ENCODE peak calls at places on chromosome 14, in eight cellular contexts. A, I, M, O, W, K, E and S are unnamed samples.

GRCh38 chr14:23670489-23670888 is 34.3 kb downstream of the DHRS2 start:
- DNase-seq in A (no peak), I (no peak), M (no peak), O (no peak), W (no peak), K (no peak), E (no peak), S (no peak)

GRCh38 chr14:95253039-95253620 is 66.6 kb downstream of the CLMN start:
- DNase-seq in A (no peak), I (no peak), M (no peak), O (no peak), W (no peak), K (no peak), E (no peak), S (peak)

GRCh38 chr14:29310757-29311156 is 544.2 kb downstream of the FOXG1 start:
- DNase-seq in A (no peak), I (no peak), M (no peak), O (no peak), W (no peak), K (peak), E (peak), S (no peak)

GRCh38 chr14:78498062-78498595 is 328.0 kb downstream of the NRXN3 start:
- DNase-seq in A (no peak), I (no peak), M (no peak), O (no peak), W (no peak), K (no peak), E (no peak), S (no peak)

GRCh38 chr14:45838597-45838996 is 585.6 kb upstream of the MIS18BP1 start:
- DNase-seq in A (no peak), I (no peak), M (peak), O (no peak), W (no peak), K (no peak), E (peak), S (no peak)

GRCh38 chr14:37593496-37594237 is 1.4 kb downstream of the FOXA1 start:
- DNase-seq in A (no peak), I (no peak), M (no peak), O (no peak), W (no peak), K (no peak), E (no peak), S (no peak)

GRCh38 chr14:54814076-54814475 is 88.5 kb downstream of the GCH1 start:
- DNase-seq in A (no peak), I (no peak), M (no peak), O (no peak), W (no peak), K (no peak), E (peak), S (no peak)

GRCh38 chr14:50859296-50859624 is 12.6 kb upstream of the ABHD12B start:
- DNase-seq in A (no peak), I (no peak), M (no peak), O (no peak), W (no peak), K (no peak), E (peak), S (no peak)

GRCh38 chr14:64702493-64703392 is 1.5 kb upstream of the PLEKHG3 start:
- DNase-seq in A (no peak), I (peak), M (peak), O (no peak), W (no peak), K (no peak), E (peak), S (no peak)

GRCh38 chr14:20620798-20621478 is 20.6 kb downstream of the OR6S1 start:
- DNase-seq in A (no peak), I (no peak), M (no peak), O (no peak), W (no peak), K (no peak), E (no peak), S (no peak)

GRCh38 chr14:53180272-53181221 is 27.4 kb upstream of the DDHD1 start:
- DNase-seq in A (no peak), I (no peak), M (peak), O (no peak), W (no peak), K (peak), E (no peak), S (no peak)

GRCh38 chr14:92596328-92596943 is 82.9 kb downstream of the RIN3 start:
- DNase-seq in A (no peak), I (no peak), M (peak), O (no peak), W (no peak), K (no peak), E (no peak), S (no peak)
- TF ChIP-seq CTCF in A (no peak), I (no peak), M (peak), O (no peak), W (no peak), K (no peak), E (no peak), S (no peak)

DNA sequence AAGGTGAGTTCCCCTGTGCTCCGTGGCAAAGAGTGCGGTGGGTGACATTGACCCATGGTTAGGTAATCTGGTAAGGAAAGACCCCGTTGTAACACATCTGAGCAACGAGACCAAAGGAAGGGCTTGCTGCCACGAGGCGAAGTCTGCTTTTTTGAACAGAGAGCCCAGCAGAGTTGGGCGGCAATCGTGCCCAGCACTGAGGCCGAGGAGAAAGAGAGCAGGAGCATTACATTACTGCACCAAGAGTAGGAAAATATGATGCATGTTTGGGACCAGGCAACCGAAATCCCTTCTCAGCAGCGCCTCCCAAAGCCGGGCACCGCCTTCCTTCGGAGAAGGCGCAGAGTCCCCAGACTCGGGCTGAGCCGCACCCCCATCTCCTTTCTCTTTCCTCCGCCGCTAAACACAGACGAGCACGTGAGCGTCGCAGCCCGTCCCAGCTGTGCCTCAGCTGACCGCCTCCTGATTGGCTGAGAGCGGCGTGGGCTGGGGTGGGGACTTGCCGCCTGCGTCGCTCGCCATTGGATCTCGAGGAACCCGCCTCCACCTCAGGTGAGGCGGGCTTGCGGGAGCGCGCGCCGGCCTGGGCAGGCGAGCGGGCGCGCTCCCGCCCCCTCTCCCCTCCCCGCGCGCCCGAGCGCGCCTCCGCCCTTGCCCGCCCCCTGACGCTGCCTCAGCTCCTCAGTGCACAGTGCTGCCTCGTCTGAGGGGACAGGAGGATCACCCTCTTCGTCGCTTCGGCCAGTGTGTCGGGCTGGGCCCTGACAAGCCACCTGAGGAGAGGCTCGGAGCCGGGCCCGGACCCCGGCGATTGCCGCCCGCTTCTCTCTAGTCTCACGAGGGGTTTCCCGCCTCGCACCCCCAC is at the start of gene HIF1A:
- DNase-seq in A (peak), I (peak), M (peak), O (peak), W (peak), K (peak), E (peak), S (peak)
- TF ChIP-seq CTCF in A (no peak), I (no peak), M (peak), O (no peak), W (no peak), K (peak), E (peak), S (no peak)

GRCh38 chr14:101808020-101808641 is 46.6 kb downstream of the PPP2R5C start:
- DNase-seq in A (no peak), I (peak), M (peak), O (no peak), W (no peak), K (no peak), E (no peak), S (no peak)
- TF ChIP-seq CTCF in A (no peak), I (no peak), M (peak), O (no peak), W (no peak), K (no peak), E (peak), S (no peak)

GRCh38 chr14:104441275-104442106 is 138.1 kb upstream of the C14orf180 start:
- DNase-seq in A (no peak), I (no peak), M (no peak), O (peak), W (no peak), K (no peak), E (no peak), S (peak)
- TF ChIP-seq CTCF in A (no peak), I (no peak), M (no peak), O (no peak), W (no peak), K (no peak), E (no peak), S (no peak)

GRCh38 chr14:33642641-33643342 is 308.1 kb downstream of the EGLN3 start:
- DNase-seq in A (no peak), I (no peak), M (peak), O (no peak), W (no peak), K (no peak), E (no peak), S (no peak)
- TF ChIP-seq CTCF in A (no peak), I (no peak), M (no peak), O (no peak), W (no peak), K (no peak), E (no peak), S (no peak)

DNA sequence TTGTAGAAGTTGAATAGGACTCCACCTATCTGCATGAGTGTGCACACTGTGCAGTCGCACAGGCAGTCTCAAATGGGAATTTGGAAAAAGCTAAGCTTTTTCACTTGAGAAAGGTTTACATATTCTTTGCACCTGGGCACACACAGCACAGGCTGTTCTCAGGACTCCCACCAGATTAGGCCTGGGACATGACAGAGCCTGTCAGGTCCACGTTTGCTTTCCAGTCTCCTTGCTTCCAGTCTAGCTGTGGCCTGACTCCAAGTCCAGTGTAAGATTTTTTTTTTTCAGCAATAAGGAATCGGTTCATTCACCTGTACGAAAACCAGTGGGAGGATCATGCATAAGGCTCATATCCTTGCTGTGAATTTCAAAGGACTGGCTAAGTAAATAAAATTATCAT is 181.3 kb downstream of the ZFP36L1 start:
- DNase-seq in A (no peak), I (no peak), M (no peak), O (no peak), W (no peak), K (no peak), E (no peak), S (no peak)
- TF ChIP-seq CTCF in A (no peak), I (no peak), M (no peak), O (no peak), W (no peak), K (no peak), E (no peak), S (no peak)

GRCh38 chr14:73236752-73237218 is 521 bp upstream of the PAPLN start:
- DNase-seq in A (no peak), I (no peak), M (peak), O (no peak), W (no peak), K (no peak), E (no peak), S (no peak)
- TF ChIP-seq CTCF in A (no peak), I (no peak), M (no peak), O (no peak), W (no peak), K (no peak), E (no peak), S (no peak)

GRCh38 chr14:47040490-47040889 is 388.9 kb upstream of the RPL10L start:
- DNase-seq in A (no peak), I (no peak), M (peak), O (no peak), W (no peak), K (no peak), E (peak), S (peak)
- TF ChIP-seq CTCF in A (no peak), I (no peak), M (peak), O (no peak), W (no peak), K (no peak), E (peak), S (no peak)

GRCh38 chr14:88552859-88553258 is 1.9 kb downstream of the PTPN21 start:
- DNase-seq in A (no peak), I (no peak), M (no peak), O (no peak), W (no peak), K (no peak), E (no peak), S (no peak)

GRCh38 chr14:88553886-88554457 is 835 bp downstream of the PTPN21 start:
- DNase-seq in A (no peak), I (no peak), M (no peak), O (no peak), W (no peak), K (peak), E (peak), S (no peak)

GRCh38 chr14:88551936-88552565 is 2.8 kb downstream of the PTPN21 start:
- DNase-seq in A (peak), I (peak), M (peak), O (no peak), W (no peak), K (peak), E (peak), S (no peak)

GRCh38 chr14:88550078-88550477 is 4.7 kb downstream of the PTPN21 start:
- DNase-seq in A (no peak), I (no peak), M (no peak), O (no peak), W (no peak), K (no peak), E (no peak), S (no peak)

GRCh38 chr14:88551094-88551870 is 3.5 kb downstream of the PTPN21 start:
- DNase-seq in A (peak), I (peak), M (peak), O (peak), W (peak), K (peak), E (peak), S (peak)
- TF ChIP-seq CTCF in A (peak), I (no peak), M (peak), O (no peak), W (peak), K (peak), E (peak), S (no peak)

DNA sequence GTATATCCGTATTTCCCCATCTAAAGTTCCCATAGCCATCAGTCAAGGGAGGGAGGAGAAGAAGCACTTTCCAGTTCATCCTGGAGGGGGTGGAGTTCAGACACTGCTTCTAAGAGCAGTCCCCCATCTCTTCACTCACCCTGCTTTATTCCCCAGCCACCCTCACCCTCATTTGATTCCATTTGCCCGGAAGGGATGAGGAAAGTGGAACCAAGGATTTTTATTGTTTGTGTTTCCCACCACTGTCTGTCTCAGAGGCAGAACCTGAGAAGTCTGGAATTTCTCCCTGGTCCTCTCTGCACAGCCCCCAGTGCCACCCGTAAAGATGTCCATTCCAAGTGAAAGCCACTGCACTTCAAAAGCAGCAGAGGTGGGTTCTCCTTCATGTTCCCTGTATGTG is 134.2 kb upstream of the HIF1A start:
- DNase-seq in A (no peak), I (no peak), M (peak), O (no peak), W (no peak), K (peak), E (peak), S (no peak)
- TF ChIP-seq CTCF in A (no peak), I (no peak), M (no peak), O (no peak), W (no peak), K (peak), E (peak), S (no peak)